ENCODE peak calls at places on chromosome 3, in five cellular contexts. H is H9; S is activated CD4-positive, alpha-beta T cell treated with anti-CD3 and anti-CD28 coated beads for 4 hours; W is Daoy; F is aorta. M is an unnamed sample.
A peak's percentile ranks its signal among the peaks of the same experiment; 100 is the strongest.

GRCh38 chr3:34183581-34184313 is 385.3 kb downstream of the PDCD6IP start:
- DNase-seq in H (no peak), S (no peak), W (no peak), F (no peak), M (no peak)

GRCh38 chr3:78907367-78907766 is 860.4 kb downstream of the ROBO1 start:
- DNase-seq in H (no peak), S (no peak), W (no peak), F (no peak), M (no peak)

GRCh38 chr3:136074546-136074945 is 109.0 kb downstream of the PPP2R3A start:
- DNase-seq in H (no peak), S (no peak), W (no peak), F (no peak), M (no peak)

GRCh38 chr3:158460929-158461328 is 110.1 kb upstream of the MLF1 start:
- DNase-seq in H (no peak), S (no peak), W (no peak), F (no peak), M (no peak)

GRCh38 chr3:142275856-142276255 is 50.5 kb upstream of the GK5 start:
- DNase-seq in H (no peak), S (no peak), W (peak; percentile 25), F (no peak), M (no peak)

GRCh38 chr3:142588708-142589107 is 7.5 kb upstream of the PLS1 start:
- DNase-seq in H (no peak), S (no peak), W (no peak), F (no peak), M (no peak)

GRCh38 chr3:158918008-158918407 is 116.2 kb downstream of the MFSD1 start:
- DNase-seq in H (peak; percentile 75), S (no peak), W (peak; percentile 22), F (peak; percentile 48), M (peak; percentile 54)

GRCh38 chr3:169812844-169813677 is at the start of the genes LRRC34 and LRRIQ4:
- DNase-seq in H (peak; percentile 93), S (peak; percentile 68), W (peak; percentile 91), F (peak; percentile 87), M (peak; percentile 89)

GRCh38 chr3:110799236-110799635 is 272.4 kb upstream of the NECTIN3 start:
- DNase-seq in H (no peak), S (no peak), W (no peak), F (no peak), M (no peak)

GRCh38 chr3:43213631-43214030 is 72.7 kb upstream of the SNRK start:
- DNase-seq in H (no peak), S (no peak), W (no peak), F (no peak), M (no peak)

GRCh38 chr3:158381274-158381868 is 189.6 kb upstream of the MLF1 start:
- DNase-seq in H (no peak), S (no peak), W (no peak), F (no peak), M (no peak)

M was measured in NT2/D1.